ENCODE peak calls at places on chromosome 6, in five cellular contexts. One of them, this sample, is unnamed.

GRCh38 chr6:10425973-10426780 is 11.3 kb upstream of the TFAP2A start:
- DNase-seq in A549: no peak
- DNase-seq in K562: no peak
- DNase-seq in GM12878: no peak
- DNase-seq in GM23338: peak
- DNase-seq in this sample: peak

GRCh38 chr6:39758905-39759605 is 33.1 kb upstream of the DAAM2 start:
- DNase-seq in GM23338: no peak
- DNase-seq in A549: no peak
- DNase-seq in K562: no peak
- DNase-seq in GM12878: no peak
- DNase-seq in this sample: peak

GRCh38 chr6:151303231-151303630 is 63.5 kb downstream of the AKAP12 start:
- DNase-seq in GM12878: no peak
- DNase-seq in K562: no peak
- DNase-seq in GM23338: no peak
- DNase-seq in A549: no peak
- DNase-seq in this sample: no peak

GRCh38 chr6:45619994-45620471 is 242.3 kb upstream of the SUPT3H start:
- DNase-seq in A549: no peak
- DNase-seq in GM23338: no peak
- DNase-seq in K562: no peak
- DNase-seq in GM12878: no peak
- DNase-seq in this sample: no peak

GRCh38 chr6:26379236-26380139 is 3.4 kb upstream of the BTN2A2 start:
- DNase-seq in K562: no peak
- DNase-seq in GM12878: no peak
- DNase-seq in GM23338: no peak
- DNase-seq in A549: no peak
- DNase-seq in this sample: no peak

GRCh38 chr6:137705166-137706064 is 161.6 kb upstream of the TNFAIP3 start:
- DNase-seq in GM23338: peak
- DNase-seq in K562: peak
- DNase-seq in A549: no peak
- DNase-seq in GM12878: no peak
- DNase-seq in this sample: peak

GRCh38 chr6:84728602-84729001 is 35.8 kb downstream of the TBX18 start:
- DNase-seq in GM23338: peak
- DNase-seq in A549: peak
- DNase-seq in K562: peak
- DNase-seq in GM12878: no peak
- DNase-seq in this sample: peak

GRCh38 chr6:16947461-16948159 is 154.2 kb upstream of the STMND1 start:
- DNase-seq in GM12878: no peak
- DNase-seq in A549: no peak
- DNase-seq in GM23338: peak
- DNase-seq in K562: peak
- DNase-seq in this sample: peak

GRCh38 chr6:47318236-47318974 is 8.7 kb upstream of the TNFRSF21 start:
- DNase-seq in A549: no peak
- DNase-seq in K562: no peak
- DNase-seq in GM12878: no peak
- DNase-seq in GM23338: no peak
- DNase-seq in this sample: no peak

GRCh38 chr6:20334334-20334733 is 67.3 kb upstream of the E2F3 start:
- DNase-seq in K562: peak
- DNase-seq in GM23338: peak
- DNase-seq in A549: no peak
- DNase-seq in GM12878: no peak
- DNase-seq in this sample: no peak

GRCh38 chr6:45569210-45569945 is 191.6 kb upstream of the SUPT3H start:
- DNase-seq in A549: no peak
- DNase-seq in GM12878: no peak
- DNase-seq in K562: no peak
- DNase-seq in GM23338: no peak
- DNase-seq in this sample: no peak

GRCh38 chr6:12957321-12958051 is 240.9 kb downstream of the PHACTR1 start:
- DNase-seq in K562: no peak
- DNase-seq in GM12878: no peak
- DNase-seq in GM23338: peak
- DNase-seq in A549: peak
- DNase-seq in this sample: no peak

GRCh38 chr6:12958052-12958706 is 241.6 kb downstream of the PHACTR1 start:
- DNase-seq in K562: no peak
- DNase-seq in GM23338: peak
- DNase-seq in A549: no peak
- DNase-seq in GM12878: no peak
- DNase-seq in this sample: no peak

GRCh38 chr6:12961761-12962160 is 245.2 kb downstream of the PHACTR1 start:
- DNase-seq in K562: no peak
- DNase-seq in GM23338: no peak
- DNase-seq in A549: no peak
- DNase-seq in GM12878: no peak
- DNase-seq in this sample: no peak

GRCh38 chr6:12955996-12956395 is 239.4 kb downstream of the PHACTR1 start:
- DNase-seq in A549: no peak
- DNase-seq in GM23338: peak
- DNase-seq in GM12878: no peak
- DNase-seq in K562: no peak
- DNase-seq in this sample: no peak

GRCh38 chr6:12956991-12957320 is 240.4 kb downstream of the PHACTR1 start:
- DNase-seq in GM23338: no peak
- DNase-seq in A549: no peak
- DNase-seq in GM12878: no peak
- DNase-seq in K562: no peak
- DNase-seq in this sample: no peak
- TF ChIP-seq JUNB in GM23338: no peak
- TF ChIP-seq JUNB in A549: no peak
- TF ChIP-seq JUNB in GM12878: no peak
- TF ChIP-seq JUNB in K562: no peak
- TF ChIP-seq JUNB in this sample: no peak

GRCh38 chr6:33688451-33689147 is 22.9 kb downstream of the UQCC2 start:
- DNase-seq in GM23338: no peak
- DNase-seq in GM12878: no peak
- DNase-seq in A549: no peak
- DNase-seq in K562: no peak
- DNase-seq in this sample: no peak
- TF ChIP-seq JUNB in GM23338: no peak
- TF ChIP-seq JUNB in GM12878: no peak
- TF ChIP-seq JUNB in A549: no peak
- TF ChIP-seq JUNB in K562: no peak
- TF ChIP-seq JUNB in this sample: no peak

GRCh38 chr6:52180787-52181558 is 5.2 kb upstream of the IL17A start:
- DNase-seq in GM12878: peak
- DNase-seq in GM23338: no peak
- DNase-seq in K562: no peak
- DNase-seq in A549: no peak
- DNase-seq in this sample: no peak

GRCh38 chr6:52186480-52186879 is 305 bp downstream of the IL17A start:
- DNase-seq in GM23338: no peak
- DNase-seq in K562: no peak
- DNase-seq in A549: no peak
- DNase-seq in GM12878: no peak
- DNase-seq in this sample: no peak

GRCh38 chr6:52186075-52186474 is at the start of gene IL17A:
- DNase-seq in GM12878: no peak
- DNase-seq in K562: no peak
- DNase-seq in GM23338: no peak
- DNase-seq in A549: no peak
- DNase-seq in this sample: no peak

GRCh38 chr6:52187098-52187497 is 923 bp downstream of the IL17A start:
- DNase-seq in A549: no peak
- DNase-seq in K562: no peak
- DNase-seq in GM12878: no peak
- DNase-seq in GM23338: no peak
- DNase-seq in this sample: no peak

DNA sequence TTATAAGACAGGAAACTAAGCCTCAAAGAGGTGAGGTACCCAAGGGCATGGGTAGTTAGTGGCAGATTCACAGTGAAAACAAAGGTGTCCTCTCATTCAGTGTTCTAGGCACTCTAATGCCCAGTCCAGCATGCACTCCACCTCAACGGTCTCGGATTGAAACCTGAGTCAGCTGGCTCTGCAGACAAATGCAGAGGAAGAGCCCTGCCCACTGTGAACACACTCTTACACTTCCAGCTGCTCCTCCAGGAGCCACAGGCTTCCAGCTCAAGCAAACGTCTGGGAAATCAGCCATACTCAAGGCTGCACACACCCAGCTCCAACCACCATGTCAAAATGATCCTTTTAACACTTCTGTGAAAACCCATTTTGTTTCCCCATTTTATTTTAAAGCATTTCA is 3.0 kb upstream of the IL17A start:
- DNase-seq in GM12878: no peak
- DNase-seq in A549: no peak
- DNase-seq in K562: no peak
- DNase-seq in GM23338: no peak
- DNase-seq in this sample: no peak
- TF ChIP-seq JUNB in GM12878: no peak
- TF ChIP-seq JUNB in A549: no peak
- TF ChIP-seq JUNB in K562: no peak
- TF ChIP-seq JUNB in GM23338: no peak
- TF ChIP-seq JUNB in this sample: no peak

GRCh38 chr6:75563032-75563431 is 38.6 kb upstream of the SENP6 start:
- DNase-seq in K562: peak
- DNase-seq in A549: peak
- DNase-seq in GM12878: no peak
- DNase-seq in GM23338: peak
- DNase-seq in this sample: peak
- TF ChIP-seq JUNB in K562: no peak
- TF ChIP-seq JUNB in A549: no peak
- TF ChIP-seq JUNB in GM12878: no peak
- TF ChIP-seq JUNB in GM23338: no peak
- TF ChIP-seq JUNB in this sample: no peak

GRCh38 chr6:156870926-156871539 is 93.9 kb downstream of the ARID1B start:
- DNase-seq in A549: no peak
- DNase-seq in GM23338: no peak
- DNase-seq in K562: no peak
- DNase-seq in GM12878: no peak
- DNase-seq in this sample: no peak

GRCh38 chr6:156868385-156868784 is 91.2 kb downstream of the ARID1B start:
- DNase-seq in GM12878: no peak
- DNase-seq in K562: no peak
- DNase-seq in A549: no peak
- DNase-seq in GM23338: no peak
- DNase-seq in this sample: no peak

GRCh38 chr6:156872903-156873302 is 95.7 kb downstream of the ARID1B start:
- DNase-seq in K562: no peak
- DNase-seq in GM23338: no peak
- DNase-seq in A549: no peak
- DNase-seq in GM12878: no peak
- DNase-seq in this sample: no peak

GRCh38 chr6:156867121-156867520 is 89.9 kb downstream of the ARID1B start:
- DNase-seq in A549: no peak
- DNase-seq in GM23338: no peak
- DNase-seq in GM12878: no peak
- DNase-seq in K562: no peak
- DNase-seq in this sample: no peak

GRCh38 chr6:156869986-156870398 is 92.8 kb downstream of the ARID1B start:
- DNase-seq in GM12878: no peak
- DNase-seq in K562: no peak
- DNase-seq in A549: no peak
- DNase-seq in GM23338: peak
- DNase-seq in this sample: no peak
- TF ChIP-seq JUNB in GM12878: no peak
- TF ChIP-seq JUNB in K562: no peak
- TF ChIP-seq JUNB in A549: no peak
- TF ChIP-seq JUNB in GM23338: no peak
- TF ChIP-seq JUNB in this sample: no peak

GRCh38 chr6:144534123-144534676 is 249.1 kb downstream of the UTRN start:
- DNase-seq in GM12878: no peak
- DNase-seq in GM23338: no peak
- DNase-seq in K562: no peak
- DNase-seq in A549: no peak
- DNase-seq in this sample: no peak
- TF ChIP-seq JUNB in GM12878: no peak
- TF ChIP-seq JUNB in GM23338: no peak
- TF ChIP-seq JUNB in K562: no peak
- TF ChIP-seq JUNB in A549: no peak
- TF ChIP-seq JUNB in this sample: no peak

DNA sequence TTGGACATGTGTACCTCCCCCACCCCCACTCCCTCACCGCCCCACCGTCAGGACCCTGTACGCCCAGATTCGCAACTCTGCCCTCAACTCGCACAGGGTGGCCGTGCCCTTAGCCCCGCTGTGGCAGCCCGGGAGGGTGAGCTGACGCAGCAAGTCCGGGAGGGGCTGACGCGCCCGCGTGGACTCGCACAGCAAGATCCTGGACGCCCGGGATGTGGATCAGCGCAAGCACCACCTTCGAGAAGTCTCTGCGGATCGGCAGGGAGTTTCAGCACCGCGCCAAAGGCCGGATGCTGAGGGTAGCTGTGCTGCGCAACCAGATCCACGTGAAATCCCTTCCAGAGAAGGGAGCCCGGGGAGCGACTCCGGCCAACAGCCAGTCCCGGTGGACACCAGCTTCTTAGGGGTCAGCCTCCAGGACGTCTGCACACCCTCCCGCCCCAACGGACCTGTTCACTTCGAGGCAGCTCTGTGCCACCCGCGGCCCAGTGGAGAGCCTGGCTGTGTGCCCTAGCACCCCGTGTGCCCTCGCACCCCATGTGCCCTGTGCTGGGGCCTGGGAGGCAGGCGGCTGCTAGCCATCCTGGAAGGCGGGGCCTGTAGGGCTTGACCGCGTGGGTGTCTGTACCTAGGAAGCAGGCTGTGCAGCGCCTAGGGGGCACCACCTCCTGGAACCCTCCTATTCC is 6.7 kb upstream of the GJA10 start:
- DNase-seq in A549: no peak
- DNase-seq in GM12878: no peak
- DNase-seq in K562: no peak
- DNase-seq in GM23338: peak
- DNase-seq in this sample: no peak
- TF ChIP-seq JUNB in A549: no peak
- TF ChIP-seq JUNB in GM12878: no peak
- TF ChIP-seq JUNB in K562: no peak
- TF ChIP-seq JUNB in GM23338: no peak
- TF ChIP-seq JUNB in this sample: no peak

DNA sequence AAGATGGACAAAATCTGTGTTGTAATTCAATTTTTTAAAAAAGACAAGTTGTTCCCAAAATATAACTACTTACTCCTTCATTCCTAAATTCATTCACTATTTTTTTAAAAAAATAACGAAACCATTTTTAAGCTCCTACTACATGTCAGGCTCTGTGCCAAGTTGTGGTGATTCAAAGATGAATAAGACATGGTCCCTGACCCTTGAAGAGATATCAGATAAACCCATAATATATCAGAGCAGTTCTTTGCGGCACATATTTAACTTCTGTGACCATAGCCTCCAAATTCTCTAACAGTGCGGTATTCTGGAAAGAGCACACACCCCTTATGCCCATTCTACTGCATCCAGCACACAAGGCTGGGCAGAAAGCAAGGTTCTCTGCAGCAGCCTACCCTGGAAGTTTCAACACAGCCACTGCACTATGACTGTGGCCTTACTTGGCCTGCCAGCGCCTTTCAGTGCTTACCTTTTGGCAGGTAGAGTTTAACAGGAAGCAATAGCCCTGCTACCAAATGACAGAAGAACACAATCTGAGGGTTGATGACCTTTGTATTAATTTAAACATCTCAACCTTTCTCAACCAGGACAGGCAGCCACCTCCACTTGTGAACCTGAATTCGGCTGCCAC is 406.5 kb downstream of the BTBD9 start:
- DNase-seq in GM23338: no peak
- DNase-seq in K562: no peak
- DNase-seq in GM12878: no peak
- DNase-seq in A549: no peak
- DNase-seq in this sample: no peak
- TF ChIP-seq JUNB in GM23338: no peak
- TF ChIP-seq JUNB in K562: no peak
- TF ChIP-seq JUNB in GM12878: no peak
- TF ChIP-seq JUNB in A549: no peak
- TF ChIP-seq JUNB in this sample: no peak